ENCODE peak calls at places on chromosomes 5 and 9, in five cellular contexts. Z, F, T, O and B are unnamed samples. For H4K20me1, the result is how much of the 10 kb centered on the place peaks cover.

GRCh38 chr5:172399826-172400225 is 54.5 kb downstream of the SH3PXD2B start:
- DNase-seq in Z (no peak), F (no peak), T (no peak), O (no peak), B (no peak)

GRCh38 chr5:52743970-52744369 is 43.7 kb upstream of the ITGA1 start:
- DNase-seq in Z (peak), F (peak), T (peak), O (no peak), B (no peak)

GRCh38 chr5:130222638-130223037 is 318.4 kb downstream of the CHSY3 start:
- DNase-seq in Z (no peak), F (no peak), T (no peak), O (no peak), B (no peak)

GRCh38 chr9:82369251-82369945 is 380.8 kb downstream of the SPATA31D1 start:
- DNase-seq in Z (no peak), F (no peak), T (no peak), O (no peak), B (no peak)

GRCh38 chr9:129052592-129052991 is 16.2 kb downstream of the MIGA2 start:
- DNase-seq in Z (no peak), F (no peak), T (no peak), O (no peak), B (peak)

GRCh38 chr5:178529080-178529479 is 61.1 kb downstream of the COL23A1 start:
- DNase-seq in Z (no peak), F (no peak), T (no peak), O (no peak), B (no peak)

GRCh38 chr9:18550286-18550685 is 76.3 kb downstream of the ADAMTSL1 start:
- DNase-seq in Z (no peak), F (no peak), T (no peak), O (no peak), B (no peak)

GRCh38 chr5:67453526-67453925 is 256.9 kb upstream of the CD180 start:
- DNase-seq in Z (no peak), F (no peak), T (no peak), O (no peak), B (peak)

GRCh38 chr5:156824800-156825199 is 25.3 kb upstream of the PPP1R2B start:
- DNase-seq in Z (peak), F (peak), T (peak), O (peak), B (peak)

GRCh38 chr5:6868170-6868569 is 154.9 kb downstream of the TENT4A start:
- DNase-seq in Z (no peak), F (no peak), T (no peak), O (no peak), B (no peak)

GRCh38 chr5:144189800-144190429 is 19.2 kb downstream of the KCTD16 start:
- DNase-seq in Z (no peak), F (peak), T (peak), O (no peak), B (peak)

GRCh38 chr9:102950341-102950740 is 44.8 kb upstream of the CYLC2 start:
- DNase-seq in Z (no peak), F (no peak), T (no peak), O (no peak), B (no peak)

GRCh38 chr5:107673368-107674136 is 2.8 kb upstream of the EFNA5 start:
- DNase-seq in Z (peak), F (peak), T (peak), O (peak), B (peak)

GRCh38 chr5:1437452-1437851 is 7.8 kb downstream of the SLC6A3 start:
- DNase-seq in Z (peak), F (peak), T (peak), O (no peak), B (peak)

GRCh38 chr9:82882744-82883143 is 180.2 kb downstream of the RASEF start:
- DNase-seq in Z (peak), F (no peak), T (no peak), O (no peak), B (no peak)

GRCh38 chr5:61667523-61668229 is 335.6 kb downstream of the ZSWIM6 start:
- DNase-seq in Z (no peak), F (peak), T (no peak), O (no peak), B (no peak)

GRCh38 chr9:88535226-88535931 is 401 bp downstream of the NXNL2 start:
- DNase-seq in Z (peak), F (no peak), T (no peak), O (no peak), B (peak)

GRCh38 chr5:111461934-111462333 is 50.4 kb downstream of the STARD4 start:
- DNase-seq in Z (peak), F (no peak), T (no peak), O (peak), B (no peak)

GRCh38 chr9:108444400-108445358 is 411.1 kb downstream of the ACTL7B start:
- DNase-seq in Z (no peak), F (peak), T (peak), O (no peak), B (peak)

GRCh38 chr5:173627860-173628392 is 11.5 kb upstream of the BOD1 start:
- DNase-seq in Z (peak), F (no peak), T (no peak), O (no peak), B (no peak)

GRCh38 chr5:127492854-127493738 is 24.3 kb upstream of the PRRC1 start:
- DNase-seq in Z (peak), F (peak), T (peak), O (peak), B (peak)

GRCh38 chr9:134374301-134375010 is 48.2 kb downstream of the RXRA start:
- DNase-seq in Z (no peak), F (no peak), T (no peak), O (no peak), B (no peak)

GRCh38 chr9:130936285-130937117 is 2.5 kb downstream of the FIBCD1 start:
- DNase-seq in Z (peak), F (peak), T (peak), O (no peak), B (peak)

GRCh38 chr5:179265529-179266290 is 79.6 kb downstream of the ADAMTS2 start:
- DNase-seq in Z (peak), F (peak), T (peak), O (no peak), B (peak)

GRCh38 chr5:56346044-56346710 is 113.0 kb upstream of the ANKRD55 start:
- DNase-seq in Z (no peak), F (no peak), T (no peak), O (no peak), B (no peak)

GRCh38 chr9:87684627-87685204 is 41.2 kb upstream of the CTSL start:
- DNase-seq in Z (peak), F (peak), T (peak), O (no peak), B (peak)

GRCh38 chr9:111743275-111743674 is 51.5 kb downstream of the SHOC1 start:
- DNase-seq in Z (no peak), F (peak), T (peak), O (no peak), B (peak)

GRCh38 chr9:133472753-133473378 is 6.0 kb downstream of the SLC2A6 start:
- DNase-seq in Z (no peak), F (no peak), T (no peak), O (no peak), B (no peak)

GRCh38 chr9:112233769-112234168 is 58.7 kb upstream of the SUSD1 start:
- DNase-seq in Z (no peak), F (peak), T (peak), O (no peak), B (peak)

GRCh38 chr5:150523472-150524350 is 15.8 kb downstream of the NDST1 start:
- DNase-seq in Z (peak), F (peak), T (peak), O (peak), B (peak)

GRCh38 chr5:37834542-37835399 is 5.1 kb downstream of the GDNF start:
- DNase-seq in Z (peak), F (no peak), T (no peak), O (no peak), B (no peak)

GRCh38 chr5:143985832-143986485 is 174.0 kb downstream of the HMHB1 start:
- DNase-seq in Z (no peak), F (peak), T (peak), O (no peak), B (peak)

GRCh38 chr5:73693573-73694061 is 67.6 kb downstream of the ARHGEF28 start:
- DNase-seq in Z (peak), F (peak), T (peak), O (peak), B (peak)

GRCh38 chr5:41863871-41864486 is 6.2 kb downstream of the OXCT1 start:
- DNase-seq in Z (no peak), F (peak), T (peak), O (no peak), B (peak)

GRCh38 chr9:94995294-94995693 is 268.8 kb downstream of the AOPEP start:
- DNase-seq in Z (no peak), F (no peak), T (no peak), O (no peak), B (no peak)

DNA sequence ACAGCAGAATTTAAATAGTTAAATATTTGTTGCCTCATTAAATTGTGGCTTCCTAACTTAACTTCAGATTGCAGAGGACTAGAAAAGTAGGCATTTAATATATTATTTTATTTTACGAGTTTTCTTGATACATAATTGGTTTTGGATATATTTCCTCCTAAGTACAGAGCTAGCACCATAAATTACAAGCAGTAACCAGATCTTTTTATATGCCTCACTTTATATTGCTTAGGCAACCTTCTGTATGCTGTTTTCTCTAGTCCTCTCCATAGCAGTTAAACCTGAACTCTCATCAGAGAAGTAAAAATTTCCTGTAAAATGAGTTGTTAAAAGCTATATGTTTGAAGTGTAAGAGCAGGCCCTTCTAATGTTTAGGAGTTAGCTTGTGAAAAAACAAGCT is 144.2 kb downstream of the ZCCHC7 start:
- DNase-seq in Z (no peak), F (no peak), T (no peak), O (no peak), B (no peak)
- H4K20me1 ChIP-seq in Z (under half), F (under half), T (under half), O (under half), B (under half)

GRCh38 chr5:168163966-168164365 is 127.5 kb upstream of the WWC1 start:
- DNase-seq in Z (no peak), F (no peak), T (no peak), O (no peak), B (no peak)

GRCh38 chr5:168167338-168167737 is 124.1 kb upstream of the WWC1 start:
- DNase-seq in Z (no peak), F (no peak), T (no peak), O (no peak), B (no peak)

GRCh38 chr5:168168978-168169696 is 122.3 kb upstream of the WWC1 start:
- DNase-seq in Z (no peak), F (no peak), T (no peak), O (no peak), B (no peak)

GRCh38 chr5:168165221-168165965 is 126.1 kb upstream of the WWC1 start:
- DNase-seq in Z (peak), F (no peak), T (no peak), O (no peak), B (no peak)

DNA sequence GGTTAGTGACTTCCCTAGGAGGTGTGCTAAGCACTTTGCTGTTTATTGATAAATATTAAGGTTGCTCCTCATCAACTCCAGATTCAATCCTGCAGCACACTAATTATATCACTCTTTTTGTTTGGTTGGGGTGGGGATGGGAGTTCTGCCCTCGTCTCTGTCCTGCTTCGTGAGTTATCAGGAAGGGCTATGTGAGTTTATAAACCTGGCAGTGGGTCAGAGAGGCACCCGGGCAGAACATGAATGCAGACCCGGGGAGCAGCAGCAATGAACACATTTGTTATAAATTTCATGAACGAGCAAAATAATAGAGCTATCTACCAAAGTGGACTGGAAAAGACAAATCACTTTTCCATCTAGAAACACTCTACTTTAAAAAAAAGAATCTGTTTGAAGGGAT is 125.5 kb upstream of the WWC1 start:
- DNase-seq in Z (no peak), F (no peak), T (no peak), O (no peak), B (no peak)
- H4K20me1 ChIP-seq in Z (under half), F (under half), T (under half), O (under half), B (under half)

GRCh38 chr5:80249876-80250275 is 6.0 kb downstream of the SERINC5 start:
- DNase-seq in Z (peak), F (no peak), T (no peak), O (no peak), B (no peak)

GRCh38 chr5:80245986-80246781 is 9.7 kb downstream of the SERINC5 start:
- DNase-seq in Z (peak), F (peak), T (peak), O (no peak), B (no peak)

GRCh38 chr5:80246995-80247729 is 8.7 kb downstream of the SERINC5 start:
- DNase-seq in Z (peak), F (peak), T (peak), O (no peak), B (peak)

GRCh38 chr5:80250801-80251200 is 5.0 kb downstream of the SERINC5 start:
- DNase-seq in Z (no peak), F (no peak), T (no peak), O (no peak), B (no peak)

GRCh38 chr5:80248378-80248777 is 7.5 kb downstream of the SERINC5 start:
- DNase-seq in Z (no peak), F (no peak), T (no peak), O (no peak), B (no peak)
- H4K20me1 ChIP-seq in Z (under half), F (under half), T (under half), O (under half), B (under half)

GRCh38 chr9:77952641-77953341 is 78.8 kb downstream of the GNAQ start:
- DNase-seq in Z (no peak), F (peak), T (peak), O (no peak), B (no peak)

GRCh38 chr9:77954619-77955018 is 77.0 kb downstream of the GNAQ start:
- DNase-seq in Z (no peak), F (no peak), T (no peak), O (no peak), B (no peak)

GRCh38 chr9:77951369-77951768 is 80.2 kb downstream of the GNAQ start:
- DNase-seq in Z (no peak), F (no peak), T (no peak), O (no peak), B (no peak)

GRCh38 chr9:77954018-77954417 is 77.6 kb downstream of the GNAQ start:
- DNase-seq in Z (no peak), F (peak), T (peak), O (no peak), B (no peak)

DNA sequence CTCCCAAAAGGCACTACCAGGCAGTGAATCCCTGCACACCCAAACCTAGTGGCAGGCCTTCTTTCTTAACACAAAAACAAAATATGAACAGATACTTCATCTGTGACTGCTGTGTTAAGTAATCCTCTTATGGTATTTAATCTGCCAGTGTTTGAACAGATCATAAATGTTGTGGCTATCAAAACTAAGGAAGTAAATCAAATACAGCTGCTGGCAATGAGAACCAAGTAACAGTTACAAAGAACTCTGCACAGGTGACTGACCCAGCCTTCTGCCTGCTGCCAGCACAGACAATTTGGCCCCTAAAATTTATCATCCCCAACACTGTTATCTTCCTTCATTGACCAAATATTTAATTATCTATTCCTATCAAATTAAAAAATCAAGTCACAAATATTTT is 78.0 kb downstream of the GNAQ start:
- DNase-seq in Z (no peak), F (no peak), T (no peak), O (no peak), B (no peak)
- H4K20me1 ChIP-seq in Z (under half), F (under half), T (under half), O (under half), B (under half)

GRCh38 chr5:59756373-59757035 is 137.0 kb downstream of the PDE4D start:
- DNase-seq in Z (no peak), F (no peak), T (no peak), O (no peak), B (peak)
- H4K20me1 ChIP-seq in Z (under half), F (under half), T (under half), O (under half), B (under half)

GRCh38 chr5:120122711-120123110 is 341.4 kb upstream of the PRR16 start:
- DNase-seq in Z (no peak), F (no peak), T (no peak), O (no peak), B (no peak)
- H4K20me1 ChIP-seq in Z (under half), F (under half), T (under half), O (under half), B (under half)